ENCODE peak calls at places on chromosome 6, in eight cellular contexts. P, U, H, T, M, Y, G and Z are unnamed samples.
A peak's percentile ranks its signal among the peaks of the same experiment; 100 is the strongest.

GRCh38 chr6:41427642-41428401 is 92.4 kb downstream of the NCR2 start:
- DNase-seq in P (peak; percentile 25), U (peak; percentile 11), H (peak; percentile 37), T (peak; percentile 31), M (no peak), Y (peak; percentile 82), G (peak; percentile 23), Z (peak; percentile 60)

GRCh38 chr6:43089467-43089866 is 13.4 kb downstream of the PTK7 start:
- DNase-seq in P (no peak), U (no peak), H (no peak), T (no peak), M (no peak), Y (peak; percentile 68), G (no peak), Z (no peak)

GRCh38 chr6:157460182-157460999 is 79.4 kb downstream of the ZDHHC14 start:
- DNase-seq in P (no peak), U (no peak), H (no peak), T (no peak), M (no peak), Y (no peak), G (no peak), Z (no peak)

GRCh38 chr6:157110620-157111019 is 212.7 kb downstream of the TMEM242 start:
- DNase-seq in P (no peak), U (peak; percentile 1), H (no peak), T (no peak), M (no peak), Y (no peak), G (no peak), Z (no peak)

GRCh38 chr6:110250838-110251237 is 70.6 kb downstream of the CDC40 start:
- DNase-seq in P (no peak), U (peak; percentile 34), H (no peak), T (no peak), M (no peak), Y (peak; percentile 62), G (no peak), Z (no peak)

GRCh38 chr6:161476711-161477110 is 202.8 kb upstream of the AGPAT4 start:
- DNase-seq in P (no peak), U (no peak), H (no peak), T (peak; percentile 29), M (no peak), Y (no peak), G (no peak), Z (no peak)

GRCh38 chr6:37648465-37649330 is 49.0 kb downstream of the MDGA1 start:
- DNase-seq in P (no peak), U (no peak), H (no peak), T (no peak), M (no peak), Y (peak; percentile 98), G (no peak), Z (no peak)

GRCh38 chr6:52135217-52135616 is 47.8 kb upstream of the PKHD1 start:
- DNase-seq in P (no peak), U (no peak), H (no peak), T (no peak), M (no peak), Y (peak; percentile 11), G (no peak), Z (no peak)

GRCh38 chr6:44708208-44708607 is 320.7 kb downstream of the CDC5L start:
- DNase-seq in P (no peak), U (no peak), H (no peak), T (no peak), M (no peak), Y (no peak), G (no peak), Z (no peak)

GRCh38 chr6:167098825-167099225 is 24.1 kb upstream of the CCR6 start:
- DNase-seq in P (no peak), U (no peak), H (no peak), T (no peak), M (no peak), Y (no peak), G (no peak), Z (no peak)

GRCh38 chr6:788058-788457 is 95.1 kb upstream of the EXOC2 start:
- DNase-seq in P (no peak), U (no peak), H (no peak), T (no peak), M (no peak), Y (no peak), G (no peak), Z (no peak)

GRCh38 chr6:93017213-93017612 is 402.1 kb downstream of the EPHA7 start:
- DNase-seq in P (no peak), U (no peak), H (no peak), T (no peak), M (no peak), Y (peak; percentile 77), G (no peak), Z (no peak)
- TF ChIP-seq CTCF in P (peak; percentile 22), U (no peak), H (no peak), T (no peak), M (no peak), Y (peak; percentile 80), G (no peak), Z (peak; percentile 28)

GRCh38 chr6:87068804-87069203 is 26.1 kb downstream of the CGA start:
- DNase-seq in P (no peak), U (no peak), H (no peak), T (no peak), M (no peak), Y (no peak), G (no peak), Z (no peak)
- TF ChIP-seq CTCF in P (no peak), U (no peak), H (no peak), T (no peak), M (no peak), Y (no peak), G (no peak), Z (no peak)

GRCh38 chr6:36443951-36444428 is 1.2 kb downstream of the KCTD20 start:
- DNase-seq in P (no peak), U (peak; percentile 50), H (no peak), T (no peak), M (no peak), Y (peak; percentile 79), G (peak; percentile 14), Z (no peak)
- TF ChIP-seq CTCF in P (peak; percentile 42), U (peak; percentile 27), H (no peak), T (peak; percentile 13), M (peak; percentile 22), Y (peak; percentile 46), G (no peak), Z (peak; percentile 43)

GRCh38 chr6:3259491-3259958 is 778 bp downstream of the PSMG4 start:
- DNase-seq in P (no peak), U (peak; percentile 40), H (no peak), T (peak; percentile 29), M (no peak), Y (peak; percentile 65), G (peak; percentile 33), Z (no peak)
- TF ChIP-seq CTCF in P (no peak), U (no peak), H (no peak), T (no peak), M (no peak), Y (no peak), G (no peak), Z (no peak)

GRCh38 chr6:89081423-89082322 is 1.1 kb downstream of the PNRC1 start:
- DNase-seq in P (peak; percentile 90), U (peak; percentile 94), H (peak; percentile 99), T (peak; percentile 100), M (peak; percentile 99), Y (peak; percentile 95), G (peak; percentile 94), Z (peak; percentile 94)
- TF ChIP-seq CTCF in P (peak; percentile 30), U (no peak), H (no peak), T (no peak), M (no peak), Y (no peak), G (no peak), Z (peak; percentile 40)